ENCODE peak calls at places on chromosome 18, in four cellular contexts. V, H, F and C are unnamed samples.

GRCh38 chr18:59983506-59983905 is 83.7 kb downstream of the PMAIP1 start:
- DNase-seq in V (no peak), H (no peak), F (no peak), C (no peak)

GRCh38 chr18:61129001-61129400 is 204.2 kb upstream of the CDH20 start:
- DNase-seq in V (no peak), H (no peak), F (no peak), C (no peak)

GRCh38 chr18:39480494-39481245 is 1915.1 kb upstream of the CELF4 start:
- DNase-seq in V (no peak), H (no peak), F (peak), C (no peak)

GRCh38 chr18:39596891-39597290 is 2031.3 kb upstream of the CELF4 start:
- DNase-seq in V (no peak), H (no peak), F (no peak), C (no peak)

GRCh38 chr18:42365550-42365949 is 410.5 kb downstream of the PIK3C3 start:
- DNase-seq in V (no peak), H (no peak), F (no peak), C (no peak)

GRCh38 chr18:9854801-9855676 is 30.7 kb upstream of the TXNDC2 start:
- DNase-seq in V (no peak), H (no peak), F (no peak), C (no peak)

GRCh38 chr18:11905613-11906012 is 2.5 kb downstream of the MPPE1 start:
- DNase-seq in V (no peak), H (no peak), F (no peak), C (no peak)

GRCh38 chr18:58338961-58339722 is 289.7 kb downstream of the ALPK2 start:
- DNase-seq in V (no peak), H (no peak), F (no peak), C (no peak)

GRCh38 chr18:36295880-36296301 is 1.6 kb upstream of the FHOD3 start:
- DNase-seq in V (no peak), H (no peak), F (no peak), C (no peak)

GRCh38 chr18:23213200-23213599 is 77.9 kb downstream of the CABLES1 start:
- DNase-seq in V (no peak), H (no peak), F (no peak), C (no peak)

GRCh38 chr18:40897884-40898283 is 1057.2 kb upstream of the PIK3C3 start:
- DNase-seq in V (no peak), H (no peak), F (no peak), C (no peak)

GRCh38 chr18:23551978-23552377 is 34.3 kb downstream of the NPC1 start:
- DNase-seq in V (no peak), H (no peak), F (no peak), C (no peak)

GRCh38 chr18:50569930-50570329 is 10.0 kb downstream of the MAPK4 start:
- DNase-seq in V (no peak), H (no peak), F (no peak), C (no peak)

GRCh38 chr18:5894215-5894612 is 1.1 kb downstream of the TMEM200C start:
- DNase-seq in V (no peak), H (no peak), F (no peak), C (no peak)

GRCh38 chr18:5892772-5893431 is 2.4 kb downstream of the TMEM200C start:
- DNase-seq in V (no peak), H (no peak), F (no peak), C (no peak)

GRCh38 chr18:5894613-5895299 is 566 bp downstream of the TMEM200C start:
- DNase-seq in V (no peak), H (no peak), F (no peak), C (no peak)

GRCh38 chr18:5895300-5895885 is at the start of gene TMEM200C:
- DNase-seq in V (no peak), H (no peak), F (no peak), C (peak)

GRCh38 chr18:5895886-5896740 is 791 bp upstream of the TMEM200C start:
- DNase-seq in V (no peak), H (no peak), F (no peak), C (peak)
- H3K4me3 ChIP-seq in V (no peak), H (peak), F (peak), C (peak)

GRCh38 chr18:70998490-70998889 is 709.6 kb downstream of the SOCS6 start:
- DNase-seq in V (no peak), H (no peak), F (no peak), C (no peak)
- TF ChIP-seq CTCF in V (no peak), H (no peak), F (peak), C (no peak)

GRCh38 chr18:5142131-5142530 is 54.9 kb downstream of the AKAIN1 start:
- DNase-seq in V (no peak), H (no peak), F (no peak), C (no peak)
- H3K4me3 ChIP-seq in V (no peak), H (no peak), F (no peak), C (no peak)

GRCh38 chr18:25974630-25975077 is 115.8 kb downstream of the SS18 start:
- DNase-seq in V (no peak), H (no peak), F (no peak), C (peak)
- TF ChIP-seq CTCF in V (no peak), H (no peak), F (no peak), C (no peak)

GRCh38 chr18:55821219-55821618 is 233.2 kb upstream of the TCF4 start:
- DNase-seq in V (no peak), H (no peak), F (no peak), C (no peak)
- H3K4me3 ChIP-seq in V (no peak), H (no peak), F (no peak), C (no peak)

DNA sequence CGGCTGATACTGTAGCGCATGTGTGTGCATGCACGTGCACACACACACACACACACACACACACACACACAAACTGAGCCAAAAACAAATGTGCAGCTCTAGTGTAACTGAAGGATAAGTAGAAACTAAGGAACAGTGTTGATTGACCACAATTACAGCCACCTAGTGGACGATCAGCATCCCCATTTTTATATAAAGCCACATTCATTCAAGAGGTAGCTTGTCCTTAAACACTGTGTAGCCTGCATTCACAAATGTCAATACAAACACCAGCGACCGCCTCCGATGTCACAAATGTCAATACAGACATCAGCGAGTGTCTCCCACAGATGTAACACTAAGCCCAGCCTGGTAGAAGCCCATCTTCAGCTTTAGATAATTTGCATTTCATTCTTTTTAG is 167.4 kb downstream of the PTGR3 start:
- DNase-seq in V (no peak), H (no peak), F (no peak), C (peak)
- TF ChIP-seq CTCF in V (peak), H (peak), F (peak), C (no peak)